ENCODE peak calls at places on chromosomes 6 and 20, in seven cellular contexts. R is HCT116, A is H1, N is SK-N-SH, P is K562, K is HepG2, T is GM12878. J is an unnamed sample.

GRCh38 chr6:79149884-79150283 is 71.8 kb upstream of the PHIP start:
- DNase-seq in R (no peak), A (no peak), N (no peak), P (no peak), K (no peak), T (no peak), J (no peak)

GRCh38 chr20:45629496-45630100 is at the start of gene WFDC10A:
- DNase-seq in R (peak), A (peak), N (peak), P (peak), K (peak), T (no peak), J (peak)

GRCh38 chr6:159910342-159910741 is 19.6 kb downstream of the MAS1 start:
- DNase-seq in R (no peak), A (no peak), N (no peak), P (no peak), K (no peak), T (no peak), J (no peak)

GRCh38 chr6:40710626-40711354 is 123.6 kb upstream of the LRFN2 start:
- DNase-seq in R (no peak), A (no peak), N (no peak), P (no peak), K (no peak), T (peak), J (no peak)

GRCh38 chr20:828987-829386 is 4.5 kb upstream of the FAM110A start:
- DNase-seq in R (no peak), A (no peak), N (peak), P (peak), K (no peak), T (no peak), J (no peak)

GRCh38 chr6:55282145-55282544 is 45.1 kb upstream of the GFRAL start:
- DNase-seq in R (no peak), A (no peak), N (no peak), P (no peak), K (no peak), T (no peak), J (no peak)

GRCh38 chr6:56388414-56388752 is 141.0 kb upstream of the COL21A1 start:
- DNase-seq in R (no peak), A (no peak), N (no peak), P (no peak), K (no peak), T (no peak), J (no peak)

GRCh38 chr6:25366785-25367657 is 87.8 kb downstream of the CARMIL1 start:
- DNase-seq in R (no peak), A (no peak), N (no peak), P (no peak), K (no peak), T (peak), J (no peak)

GRCh38 chr6:12748815-12749521 is 32.4 kb downstream of the PHACTR1 start:
- DNase-seq in R (no peak), A (peak), N (peak), P (no peak), K (no peak), T (no peak), J (no peak)

GRCh38 chr6:136037246-136037884 is 185.9 kb downstream of the PDE7B start:
- DNase-seq in R (no peak), A (no peak), N (no peak), P (no peak), K (no peak), T (no peak), J (peak)

GRCh38 chr6:142429195-142429594 is 127.4 kb downstream of the ADGRG6 start:
- DNase-seq in R (no peak), A (no peak), N (no peak), P (no peak), K (no peak), T (no peak), J (peak)

GRCh38 chr20:61980647-61981583 is 84.8 kb downstream of the TAF4 start:
- DNase-seq in R (peak), A (no peak), N (peak), P (peak), K (peak), T (no peak), J (no peak)

GRCh38 chr6:72218125-72218524 is 331.8 kb downstream of the RIMS1 start:
- DNase-seq in R (peak), A (peak), N (peak), P (peak), K (peak), T (no peak), J (peak)

GRCh38 chr20:14337400-14338171 is at the start of gene FLRT3:
- DNase-seq in R (peak), A (peak), N (peak), P (no peak), K (peak), T (peak), J (peak)

GRCh38 chr6:16080204-16080603 is 48.7 kb upstream of the MYLIP start:
- DNase-seq in R (no peak), A (no peak), N (no peak), P (no peak), K (no peak), T (no peak), J (no peak)

GRCh38 chr20:6819599-6819998 is 52.1 kb downstream of the BMP2 start:
- DNase-seq in R (no peak), A (no peak), N (no peak), P (no peak), K (peak), T (no peak), J (peak)

GRCh38 chr6:161417712-161418457 is 144.0 kb upstream of the AGPAT4 start:
- DNase-seq in R (no peak), A (no peak), N (peak), P (no peak), K (no peak), T (no peak), J (no peak)

GRCh38 chr20:41905186-41905585 is 287.0 kb upstream of the CHD6 start:
- DNase-seq in R (no peak), A (no peak), N (no peak), P (no peak), K (no peak), T (no peak), J (no peak)

GRCh38 chr6:152696543-152696942 is 1.2 kb upstream of the MYCT1 start:
- DNase-seq in R (no peak), A (no peak), N (no peak), P (no peak), K (no peak), T (no peak), J (peak)

GRCh38 chr6:159880412-159880811 is 10.4 kb upstream of the MAS1 start:
- DNase-seq in R (no peak), A (no peak), N (no peak), P (no peak), K (no peak), T (no peak), J (no peak)

GRCh38 chr6:131368077-131368911 is 204.7 kb upstream of the ARG1 start:
- DNase-seq in R (no peak), A (no peak), N (no peak), P (no peak), K (no peak), T (peak), J (no peak)

GRCh38 chr6:153059757-153060156 is 57.2 kb upstream of the MTRF1L start:
- DNase-seq in R (no peak), A (no peak), N (no peak), P (no peak), K (peak), T (no peak), J (peak)

GRCh38 chr6:107585815-107586435 is 96.0 kb downstream of the SOBP start:
- DNase-seq in R (no peak), A (no peak), N (no peak), P (peak), K (no peak), T (no peak), J (no peak)

GRCh38 chr6:90435207-90435899 is 138.7 kb upstream of the BACH2 start:
- DNase-seq in R (no peak), A (no peak), N (no peak), P (no peak), K (no peak), T (no peak), J (no peak)

GRCh38 chr20:46111028-46111835 is 6.9 kb upstream of the CD40 start:
- DNase-seq in R (no peak), A (no peak), N (no peak), P (no peak), K (no peak), T (peak), J (no peak)

GRCh38 chr20:4512891-4513550 is 208.7 kb upstream of the PRND start:
- DNase-seq in R (peak), A (no peak), N (no peak), P (no peak), K (peak), T (no peak), J (peak)

DNA sequence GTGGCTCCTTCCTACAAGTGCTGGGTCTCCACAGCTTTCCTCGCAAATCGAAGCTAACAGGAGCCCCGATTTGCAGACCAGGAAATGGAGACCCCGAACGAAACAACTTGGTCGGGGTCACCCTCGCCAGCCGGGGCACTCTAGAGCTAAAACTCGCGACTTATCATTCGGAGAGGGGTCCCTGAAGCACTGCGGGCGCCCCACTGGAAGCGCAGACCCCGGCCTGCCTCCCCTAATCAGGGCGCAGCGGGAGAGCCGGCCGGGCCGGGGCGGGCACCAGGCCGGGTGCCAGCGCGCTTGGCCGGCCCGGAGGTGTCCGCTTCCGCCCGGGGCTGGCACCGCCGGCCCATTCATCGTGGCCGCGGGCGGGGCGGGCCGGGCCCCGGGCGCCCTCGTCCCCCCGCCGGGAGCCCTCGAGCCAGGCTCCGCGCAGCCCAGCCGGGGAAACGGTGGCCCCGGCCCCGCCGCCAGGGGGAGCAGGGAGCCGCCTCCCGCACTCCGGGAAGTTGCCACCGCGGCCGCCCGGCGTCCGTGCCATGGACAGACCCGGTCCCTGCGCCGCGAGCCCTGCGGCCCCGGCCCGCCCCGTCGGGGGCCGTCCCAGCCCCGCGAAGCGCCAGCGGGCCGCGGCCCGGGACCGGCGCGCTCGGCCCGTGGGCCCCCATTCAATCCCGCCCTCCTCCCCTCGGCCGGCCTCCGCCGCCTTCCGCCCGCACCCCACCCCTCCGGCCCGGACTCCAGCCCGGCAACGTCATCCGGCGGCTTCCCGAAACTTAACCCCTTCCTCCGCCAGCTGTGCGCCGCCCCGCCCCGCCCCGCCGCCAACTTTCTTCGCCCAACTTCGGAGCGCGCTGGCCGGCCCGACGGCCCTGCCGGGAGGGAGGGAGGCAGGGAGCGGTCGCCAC is 954 bp downstream of the RRBP1 start:
- DNase-seq in R (no peak), A (peak), N (peak), P (peak), K (peak), T (no peak), J (peak)
- TF ChIP-seq MAX in R (no peak), A (no peak), N (no peak), P (no peak), K (no peak), T (no peak), J (no peak)

GRCh38 chr20:2756056-2756611 is 44.3 kb downstream of the CPXM1 start:
- DNase-seq in R (peak), A (peak), N (peak), P (peak), K (peak), T (no peak), J (peak)
- TF ChIP-seq CTCF in R (peak), A (peak), N (peak), P (peak), K (peak), T (peak), J (peak)

DNA sequence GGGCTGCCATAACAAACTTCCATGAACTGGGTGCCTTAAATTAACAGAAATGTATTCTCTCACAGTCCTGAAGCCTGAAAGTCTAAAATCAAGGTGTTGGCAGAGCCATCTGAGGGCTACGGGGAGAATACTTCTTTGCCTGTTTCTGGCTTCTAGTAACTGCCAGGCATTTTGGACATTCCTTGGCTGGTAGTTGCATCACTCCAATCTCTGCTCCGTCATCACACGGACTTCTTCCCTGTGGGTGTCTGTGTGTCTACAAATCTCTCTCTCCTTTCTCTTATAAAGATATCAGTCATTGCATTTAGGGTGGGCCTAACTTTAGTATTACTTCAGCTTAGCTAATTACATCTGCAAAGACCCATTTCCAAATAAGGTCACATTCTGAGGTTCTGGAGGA is 20.9 kb upstream of the PERP start:
- DNase-seq in R (no peak), A (no peak), N (no peak), P (no peak), K (no peak), T (no peak), J (no peak)
- H3K9ac ChIP-seq in R (no peak), A (no peak), N (no peak), P (no peak), K (no peak), T (no peak), J (no peak)

GRCh38 chr6:1810880-1811279 is 201.2 kb downstream of the FOXC1 start:
- DNase-seq in R (no peak), A (no peak), N (no peak), P (no peak), K (no peak), T (no peak), J (no peak)
- TF ChIP-seq MAX in R (no peak), A (no peak), N (no peak), P (no peak), K (no peak), T (no peak), J (no peak)

DNA sequence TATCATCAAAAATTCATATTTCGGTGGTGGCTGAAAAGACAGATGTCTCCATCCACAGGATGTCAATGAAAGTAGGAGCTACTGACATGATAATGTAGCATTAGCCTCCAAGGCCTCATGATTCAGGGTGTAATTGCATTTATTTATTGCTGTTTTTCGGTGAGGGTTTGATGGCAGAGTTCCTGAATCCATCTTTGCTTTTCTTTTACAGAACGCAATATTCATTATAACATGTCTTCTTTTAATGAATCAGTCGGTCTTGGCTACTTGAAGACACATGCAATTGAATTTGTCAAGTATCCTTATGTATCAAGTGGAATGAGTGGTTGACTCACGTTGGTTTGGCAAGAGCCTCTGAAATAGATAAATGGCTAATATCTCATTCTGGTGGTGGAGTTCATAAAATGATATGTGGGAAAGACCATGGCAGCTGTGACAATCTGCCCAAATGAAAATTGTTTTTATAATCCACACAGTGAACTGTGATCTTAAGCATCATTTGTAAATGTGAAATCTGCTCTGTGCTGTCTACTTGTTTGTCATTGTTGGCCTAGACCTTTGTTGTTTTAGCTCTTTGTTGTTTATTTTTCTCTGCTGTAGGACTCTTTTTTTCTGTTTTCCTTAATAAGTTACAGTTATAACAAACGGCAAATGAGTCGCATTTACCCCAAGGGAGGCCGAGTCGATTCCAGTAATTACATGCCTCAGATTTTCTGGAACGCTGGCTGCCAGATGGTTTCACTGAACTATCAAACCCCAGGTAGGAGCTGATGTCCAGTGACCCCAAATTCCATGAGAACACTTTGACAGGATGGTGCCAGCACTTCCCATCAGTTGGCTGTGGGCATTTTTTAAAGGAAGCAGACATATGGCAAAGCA is 105.7 kb upstream of the LAMP5 start:
- DNase-seq in R (no peak), A (no peak), N (no peak), P (no peak), K (no peak), T (no peak), J (peak)
- TF ChIP-seq CTCF in R (no peak), A (no peak), N (no peak), P (no peak), K (no peak), T (no peak), J (no peak)

DNA sequence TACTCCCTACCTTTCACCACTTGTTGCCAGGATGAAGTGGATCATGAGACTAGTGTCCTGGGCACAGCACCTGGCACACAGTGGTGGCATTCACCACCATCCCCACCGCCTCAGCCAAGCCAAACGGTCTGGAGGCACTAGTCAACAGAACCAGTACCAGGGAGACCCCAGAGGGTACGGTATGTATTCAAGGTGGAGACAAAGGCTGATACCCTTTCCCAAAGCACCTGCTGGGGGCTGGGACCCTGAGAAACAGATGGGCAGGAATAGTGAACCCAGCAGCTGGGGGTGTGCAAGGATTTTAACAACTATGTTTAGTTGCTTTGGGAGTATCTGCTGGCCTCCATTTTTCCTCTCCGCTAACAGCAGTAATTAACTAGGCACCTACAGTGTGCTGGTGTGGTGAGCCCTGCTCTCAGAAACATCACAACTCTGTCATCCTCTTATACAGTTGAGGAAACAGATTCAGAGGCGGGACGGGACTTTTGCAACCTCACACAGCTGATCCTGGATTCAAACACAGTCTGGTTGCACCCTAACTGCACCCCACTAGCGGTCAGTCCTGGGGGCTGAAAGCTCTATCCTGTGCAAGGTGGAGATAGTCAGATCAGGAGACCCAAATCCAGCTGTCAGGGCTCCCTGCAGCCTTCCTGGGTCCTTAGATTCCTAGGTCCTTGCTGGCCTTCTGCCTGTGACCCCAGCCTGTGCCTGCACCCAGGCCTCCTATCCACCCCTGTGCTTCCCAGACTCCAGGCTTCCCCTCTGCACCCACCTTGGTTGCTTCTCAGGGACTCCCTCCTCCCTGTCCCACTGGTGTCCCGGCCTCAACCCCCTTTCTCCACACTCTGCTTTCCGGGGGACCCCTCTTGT is 1.2 kb downstream of the SNTA1 start:
- DNase-seq in R (no peak), A (no peak), N (no peak), P (no peak), K (no peak), T (no peak), J (no peak)
- H3K9ac ChIP-seq in R (peak), A (no peak), N (peak), P (peak), K (peak), T (peak), J (peak)

GRCh38 chr20:57987659-57988058 is 240.8 kb downstream of the ANKRD60 start:
- DNase-seq in R (no peak), A (no peak), N (no peak), P (no peak), K (no peak), T (no peak), J (no peak)

GRCh38 chr20:57988422-57988821 is 240.0 kb downstream of the ANKRD60 start:
- DNase-seq in R (no peak), A (no peak), N (no peak), P (no peak), K (no peak), T (no peak), J (no peak)

GRCh38 chr20:57991211-57991841 is 237.1 kb downstream of the ANKRD60 start:
- DNase-seq in R (no peak), A (no peak), N (peak), P (no peak), K (no peak), T (no peak), J (no peak)

GRCh38 chr20:57988828-57989227 is 239.6 kb downstream of the ANKRD60 start:
- DNase-seq in R (no peak), A (no peak), N (no peak), P (no peak), K (no peak), T (no peak), J (no peak)

GRCh38 chr20:57990396-57990987 is 238.0 kb downstream of the ANKRD60 start:
- DNase-seq in R (no peak), A (no peak), N (no peak), P (no peak), K (no peak), T (no peak), J (peak)
- TF ChIP-seq MAX in R (no peak), A (no peak), N (no peak), P (no peak), K (no peak), T (no peak), J (no peak)